ENCODE peak calls at places on chromosome 21, in four cellular contexts. One of them, this sample, is unnamed.

GRCh38 chr21:46437096-46437498 is 21.6 kb upstream of the DIP2A start:
- DNase-seq in H9: no peak
- DNase-seq in H1: no peak
- DNase-seq in tibial artery: no peak
- DNase-seq in this sample: no peak

GRCh38 chr21:37383066-37383465 is 16.5 kb downstream of the DYRK1A start:
- DNase-seq in H9: no peak
- DNase-seq in tibial artery: no peak
- DNase-seq in H1: no peak
- DNase-seq in this sample: no peak

GRCh38 chr21:46662367-46662654 is 26.8 kb downstream of the PRMT2 start:
- DNase-seq in H1: no peak
- DNase-seq in tibial artery: no peak
- DNase-seq in H9: no peak
- DNase-seq in this sample: peak; percentile 57

GRCh38 chr21:40658237-40658636 is 188.7 kb downstream of the DSCAM start:
- DNase-seq in H9: no peak
- DNase-seq in H1: no peak
- DNase-seq in tibial artery: no peak
- DNase-seq in this sample: no peak

GRCh38 chr21:23067672-23068071 is 2069.5 kb downstream of the NCAM2 start:
- DNase-seq in H1: no peak
- DNase-seq in H9: no peak
- DNase-seq in tibial artery: no peak
- DNase-seq in this sample: no peak

GRCh38 chr21:46637952-46638746 is 2.7 kb downstream of the PRMT2 start:
- DNase-seq in tibial artery: no peak
- DNase-seq in H9: no peak
- DNase-seq in H1: no peak
- DNase-seq in this sample: no peak

GRCh38 chr21:37562920-37563640 is 196.5 kb downstream of the DYRK1A start:
- DNase-seq in tibial artery: no peak
- DNase-seq in H1: no peak
- DNase-seq in H9: no peak
- DNase-seq in this sample: peak; percentile 67

GRCh38 chr21:42684109-42684916 is 30.9 kb downstream of the PDE9A start:
- DNase-seq in tibial artery: no peak
- DNase-seq in H1: no peak
- DNase-seq in H9: no peak
- DNase-seq in this sample: no peak

GRCh38 chr21:26137379-26138060 is 33.0 kb downstream of the APP start:
- DNase-seq in tibial artery: no peak
- DNase-seq in H9: no peak
- DNase-seq in H1: no peak
- DNase-seq in this sample: no peak

GRCh38 chr21:42678118-42678430 is 24.7 kb downstream of the PDE9A start:
- DNase-seq in H9: no peak
- DNase-seq in H1: no peak
- DNase-seq in tibial artery: no peak
- DNase-seq in this sample: no peak

GRCh38 chr21:37331411-37331810 is 35.2 kb upstream of the DYRK1A start:
- DNase-seq in H9: no peak
- DNase-seq in H1: no peak
- DNase-seq in tibial artery: no peak
- DNase-seq in this sample: no peak

GRCh38 chr21:41557884-41558283 is 49.9 kb upstream of the TMPRSS2 start:
- DNase-seq in H9: no peak
- DNase-seq in H1: no peak
- DNase-seq in tibial artery: no peak
- DNase-seq in this sample: no peak

GRCh38 chr21:27423073-27423472 is 456.2 kb upstream of the ADAMTS5 start:
- DNase-seq in H9: no peak
- DNase-seq in H1: no peak
- DNase-seq in tibial artery: peak; percentile 93
- DNase-seq in this sample: peak; percentile 88

GRCh38 chr21:42313501-42313969 is 1.7 kb downstream of the TFF3 start:
- DNase-seq in H9: peak; percentile 69
- DNase-seq in H1: no peak
- DNase-seq in tibial artery: no peak
- DNase-seq in this sample: peak; percentile 66

GRCh38 chr21:32917392-32918135 is 108.2 kb upstream of the OLIG2 start:
- DNase-seq in tibial artery: no peak
- DNase-seq in H9: no peak
- DNase-seq in H1: no peak
- DNase-seq in this sample: no peak

GRCh38 chr21:42004406-42005199 is 5.6 kb downstream of the ZBTB21 start:
- DNase-seq in H1: no peak
- DNase-seq in H9: no peak
- DNase-seq in tibial artery: no peak
- DNase-seq in this sample: no peak

GRCh38 chr21:17688912-17689874 is 76.5 kb upstream of the BTG3 start:
- DNase-seq in tibial artery: no peak
- DNase-seq in H1: no peak
- DNase-seq in H9: peak; percentile 52
- DNase-seq in this sample: peak; percentile 74

GRCh38 chr21:42406201-42406601 is 2.5 kb downstream of the UBASH3A start:
- DNase-seq in H9: no peak
- DNase-seq in H1: no peak
- DNase-seq in tibial artery: no peak
- DNase-seq in this sample: no peak

GRCh38 chr21:32921632-32922230 is 104.0 kb upstream of the OLIG2 start:
- DNase-seq in tibial artery: no peak
- DNase-seq in H1: peak; percentile 23
- DNase-seq in H9: peak; percentile 60
- DNase-seq in this sample: no peak

GRCh38 chr21:29193907-29194306 is 63.5 kb downstream of the MAP3K7CL start:
- DNase-seq in H1: no peak
- DNase-seq in tibial artery: no peak
- DNase-seq in H9: no peak
- DNase-seq in this sample: no peak

GRCh38 chr21:42071146-42071737 is at the start of gene UMODL1:
- DNase-seq in H9: no peak
- DNase-seq in tibial artery: no peak
- DNase-seq in H1: no peak
- DNase-seq in this sample: peak; percentile 3

GRCh38 chr21:37210799-37211198 is 56.3 kb downstream of the VPS26C start:
- DNase-seq in H9: no peak
- DNase-seq in H1: no peak
- DNase-seq in tibial artery: no peak
- DNase-seq in this sample: no peak

GRCh38 chr21:31908106-31909031 is 35.5 kb downstream of the HUNK start:
- DNase-seq in H1: no peak
- DNase-seq in tibial artery: no peak
- DNase-seq in H9: peak; percentile 78
- DNase-seq in this sample: no peak

GRCh38 chr21:36639769-36640168 is 59.1 kb upstream of the SIM2 start:
- DNase-seq in H1: no peak
- DNase-seq in tibial artery: no peak
- DNase-seq in H9: no peak
- DNase-seq in this sample: no peak

GRCh38 chr21:37505963-37506362 is 139.4 kb downstream of the DYRK1A start:
- DNase-seq in tibial artery: no peak
- DNase-seq in H9: no peak
- DNase-seq in H1: no peak
- DNase-seq in this sample: no peak

GRCh38 chr21:31253684-31254083 is 90.4 kb downstream of the TIAM1 start:
- DNase-seq in H9: no peak
- DNase-seq in H1: no peak
- DNase-seq in tibial artery: no peak
- DNase-seq in this sample: no peak

GRCh38 chr21:42227909-42228708 is 9.2 kb downstream of the ABCG1 start:
- DNase-seq in H9: peak; percentile 77
- DNase-seq in H1: no peak
- DNase-seq in tibial artery: peak; percentile 92
- DNase-seq in this sample: peak; percentile 94

GRCh38 chr21:31284797-31285397 is 59.2 kb downstream of the TIAM1 start:
- DNase-seq in tibial artery: no peak
- DNase-seq in H9: no peak
- DNase-seq in H1: no peak
- DNase-seq in this sample: peak; percentile 65

GRCh38 chr21:37427221-37427620 is 60.6 kb downstream of the DYRK1A start:
- DNase-seq in tibial artery: no peak
- DNase-seq in H9: no peak
- DNase-seq in H1: no peak
- DNase-seq in this sample: no peak

GRCh38 chr21:15011967-15012366 is 52.8 kb downstream of the NRIP1 start:
- DNase-seq in H9: no peak
- DNase-seq in tibial artery: no peak
- DNase-seq in H1: no peak
- DNase-seq in this sample: no peak
- H3K4me1 ChIP-seq in H9: no peaks in the 10 kb centered on the region
- H3K4me1 ChIP-seq in tibial artery: peaks cover under 1% of the 10 kb centered on the region
- H3K4me1 ChIP-seq in H1: no peaks in the 10 kb centered on the region
- H3K4me1 ChIP-seq in this sample: peaks cover 2% of the 10 kb centered on the region

DNA sequence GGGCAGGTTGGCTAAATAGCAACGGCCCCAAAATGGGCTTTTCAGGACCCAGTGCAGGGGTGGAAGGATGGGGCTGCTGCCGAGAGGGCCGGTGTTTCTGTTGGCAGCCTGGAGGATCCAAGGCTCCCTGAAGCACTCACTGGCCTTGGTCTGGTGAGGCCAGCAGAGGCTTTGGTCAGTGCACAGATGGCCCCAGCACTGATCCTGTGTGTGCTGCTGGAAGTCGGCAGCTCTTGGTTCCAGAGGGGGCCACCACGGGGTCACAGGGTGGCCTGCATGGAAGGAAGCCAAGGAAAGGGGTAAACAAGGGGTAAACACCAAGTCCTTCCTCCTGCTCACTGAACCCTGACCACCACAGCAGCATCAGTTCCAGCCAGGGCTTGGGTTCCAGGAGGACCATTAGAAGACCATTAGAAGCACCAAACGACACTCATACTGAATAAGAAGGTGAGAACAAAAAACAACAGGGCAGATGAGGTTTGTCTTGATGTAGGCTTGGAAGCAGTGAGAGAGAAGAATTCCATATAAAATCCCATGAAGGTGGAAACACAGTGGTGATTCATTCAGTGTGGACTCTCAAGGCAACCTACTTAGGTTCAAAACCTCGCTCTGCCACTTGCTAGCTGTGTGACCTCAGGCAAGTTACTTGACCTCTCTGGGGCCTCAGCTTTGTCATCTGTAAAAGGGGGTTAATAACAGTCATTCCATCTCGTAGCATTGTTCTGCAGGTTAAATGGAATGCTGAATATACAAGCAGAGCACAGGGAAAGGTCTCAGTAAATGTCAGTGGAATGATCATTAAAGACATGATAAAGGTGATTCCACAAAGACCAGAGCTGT is 184.5 kb downstream of the RUNX1 start:
- DNase-seq in H1: no peak
- DNase-seq in tibial artery: no peak
- DNase-seq in H9: no peak
- DNase-seq in this sample: no peak
- H3K27ac ChIP-seq in H1: no peak overlapping the region
- H3K27ac ChIP-seq in tibial artery: no peak overlapping the region
- H3K27ac ChIP-seq in H9: no peak overlapping the region
- H3K27ac ChIP-seq in this sample: no peak overlapping the region

GRCh38 chr21:45330075-45330781 is 42.5 kb upstream of the POFUT2 start:
- DNase-seq in H1: peak; percentile 58
- DNase-seq in H9: peak; percentile 47
- DNase-seq in tibial artery: peak; percentile 77
- DNase-seq in this sample: peak; percentile 20
- H3K4me1 ChIP-seq in H1: peaks cover 18% of the 10 kb centered on the region
- H3K4me1 ChIP-seq in H9: peaks cover 2% of the 10 kb centered on the region
- H3K4me1 ChIP-seq in tibial artery: peaks cover 38% of the 10 kb centered on the region
- H3K4me1 ChIP-seq in this sample: no peaks in the 10 kb centered on the region

DNA sequence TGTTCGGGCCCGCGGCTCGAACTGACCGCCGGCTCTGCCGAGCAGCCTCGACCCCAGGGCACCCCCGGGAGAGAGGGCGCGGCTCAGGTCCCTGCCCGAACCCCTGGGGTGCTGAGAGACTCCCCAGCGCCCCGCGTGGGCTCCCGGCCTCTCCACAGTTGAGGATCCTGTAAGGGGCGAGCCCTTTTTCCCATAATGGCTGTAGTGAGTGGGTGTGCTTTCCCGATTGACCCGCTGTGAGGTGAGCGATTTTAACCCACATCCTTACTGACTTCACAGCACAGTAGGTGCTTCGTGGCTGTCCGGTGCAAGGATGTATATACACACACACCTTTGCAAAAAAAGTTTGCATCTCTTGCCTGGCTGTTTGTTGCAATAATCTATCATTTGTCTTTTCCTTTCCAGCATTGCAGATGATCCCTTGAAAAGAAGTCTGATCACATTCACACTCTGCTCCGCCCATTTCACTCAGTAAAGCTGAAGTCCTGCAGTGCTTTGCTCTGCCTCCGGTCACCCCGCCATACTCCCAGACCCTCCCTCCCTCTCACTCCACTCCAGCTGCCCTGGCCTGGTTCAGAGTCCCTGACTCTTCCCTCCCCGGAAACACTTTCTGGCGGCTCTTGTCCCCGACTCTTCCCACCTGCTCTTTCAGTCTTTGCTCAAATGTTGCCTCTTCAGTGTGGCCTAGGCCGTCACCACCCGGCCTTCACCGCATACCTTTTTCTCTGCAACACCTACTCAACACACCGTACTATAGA is 955 bp upstream of the UBE2G2 start:
- DNase-seq in tibial artery: no peak
- DNase-seq in H1: no peak
- DNase-seq in H9: no peak
- DNase-seq in this sample: no peak
- H3K27ac ChIP-seq in tibial artery: peak overlapping the region; percentile 62
- H3K27ac ChIP-seq in H1: no peak overlapping the region
- H3K27ac ChIP-seq in H9: no peak overlapping the region
- H3K27ac ChIP-seq in this sample: no peak overlapping the region

DNA sequence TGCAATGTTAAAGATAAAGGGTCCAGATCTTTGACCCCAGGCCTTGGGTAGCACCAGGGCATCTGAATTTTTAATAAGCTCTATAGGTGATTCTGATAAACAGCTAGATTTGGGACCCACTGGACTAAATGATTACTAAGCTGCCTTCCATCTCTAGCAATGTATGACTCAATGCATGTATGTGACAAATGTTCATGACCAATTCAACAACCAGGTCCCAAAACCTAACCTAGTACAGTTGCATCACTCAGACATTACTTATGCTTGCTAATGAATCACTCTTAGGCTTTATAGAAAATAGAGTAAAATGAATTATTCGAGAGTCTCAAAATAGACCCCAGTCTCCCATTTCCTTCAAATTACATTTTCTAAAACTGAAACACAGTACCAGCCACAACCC is 35.5 kb downstream of the RCAN1 start:
- DNase-seq in H9: no peak
- DNase-seq in tibial artery: no peak
- DNase-seq in H1: no peak
- DNase-seq in this sample: no peak
- H3K4me1 ChIP-seq in H9: no peaks in the 10 kb centered on the region
- H3K4me1 ChIP-seq in tibial artery: peaks cover 42% of the 10 kb centered on the region
- H3K4me1 ChIP-seq in H1: no peaks in the 10 kb centered on the region
- H3K4me1 ChIP-seq in this sample: peaks cover 20% of the 10 kb centered on the region

GRCh38 chr21:16037386-16037785 is 307.6 kb downstream of the USP25 start:
- DNase-seq in H1: no peak
- DNase-seq in H9: no peak
- DNase-seq in tibial artery: no peak
- DNase-seq in this sample: no peak
- H3K27ac ChIP-seq in H1: no peak overlapping the region
- H3K27ac ChIP-seq in H9: no peak overlapping the region
- H3K27ac ChIP-seq in tibial artery: no peak overlapping the region
- H3K27ac ChIP-seq in this sample: no peak overlapping the region

This sample was measured in right cardiac atrium.